ENCODE peak calls at places on chromosomes 6 and 20, in ten cellular contexts. K, L, W, X, S, Z, B, D, U and H are unnamed samples.

GRCh38 chr6:11732036-11732545 is 46.5 kb downstream of the ADTRP start:
- DNase-seq in B (peak; percentile 51), D (no peak), U (no peak), S (peak; percentile 2), K (peak; percentile 55), Z (peak; percentile 80), W (peak; percentile 80), L (no peak), X (no peak), H (peak; percentile 97)

GRCh38 chr20:8532169-8532568 is 400.1 kb downstream of the PLCB1 start:
- DNase-seq in D (no peak), S (no peak), Z (no peak), U (no peak), W (no peak), L (no peak), X (no peak), K (no peak), B (no peak), H (no peak)

GRCh38 chr20:38804682-38805501 is 605 bp upstream of the PPP1R16B start:
- DNase-seq in U (no peak), L (peak; percentile 74), K (no peak), D (peak; percentile 27), B (peak; percentile 40), W (peak; percentile 86), X (no peak), S (no peak), Z (peak; percentile 51), H (no peak)

GRCh38 chr6:149903938-149904611 is 6.2 kb upstream of the RAET1E start:
- DNase-seq in U (no peak), K (no peak), X (no peak), D (peak; percentile 14), L (peak; percentile 64), Z (no peak), B (no peak), W (no peak), S (no peak), H (no peak)

GRCh38 chr6:109322825-109323580 is 59.3 kb downstream of the CD164 start:
- DNase-seq in S (no peak), X (no peak), B (no peak), Z (peak; percentile 71), U (no peak), K (no peak), L (no peak), D (no peak), W (no peak), H (no peak)

GRCh38 chr20:17646209-17646717 is 35.8 kb downstream of the RRBP1 start:
- DNase-seq in S (peak; percentile 37), X (no peak), K (no peak), U (no peak), L (no peak), W (no peak), B (no peak), Z (peak; percentile 22), D (no peak), H (no peak)

GRCh38 chr20:1204547-1204946 is 1.3 kb downstream of the C20orf202 start:
- DNase-seq in X (no peak), U (no peak), S (no peak), L (no peak), W (no peak), B (no peak), Z (no peak), D (no peak), K (no peak), H (no peak)

GRCh38 chr6:143581835-143582480 is 70.4 kb upstream of the FUCA2 start:
- DNase-seq in U (peak; percentile 63), D (no peak), W (no peak), B (peak; percentile 86), Z (no peak), L (no peak), S (peak; percentile 68), X (no peak), K (no peak), H (peak; percentile 66)

GRCh38 chr20:62742979-62743776 is 34.5 kb downstream of the NTSR1 start:
- DNase-seq in Z (peak; percentile 34), K (peak; percentile 63), W (no peak), D (no peak), U (no peak), X (no peak), S (no peak), L (no peak), B (no peak), H (no peak)

GRCh38 chr20:49408705-49409104 is 73.8 kb downstream of the KCNB1 start:
- DNase-seq in L (no peak), B (no peak), Z (no peak), K (no peak), W (no peak), S (no peak), U (no peak), X (no peak), D (no peak), H (no peak)

GRCh38 chr20:48640871-48641270 is 186.9 kb downstream of the PREX1 start:
- DNase-seq in X (no peak), U (no peak), L (no peak), S (no peak), K (no peak), D (no peak), W (no peak), B (no peak), Z (no peak), H (no peak)

GRCh38 chr6:4134841-4135664 is at the start of gene ECI2:
- DNase-seq in W (peak; percentile 81), K (peak; percentile 54), Z (peak; percentile 86), B (no peak), S (no peak), L (peak; percentile 77), X (no peak), D (no peak), U (peak; percentile 48), H (peak; percentile 62)

DNA sequence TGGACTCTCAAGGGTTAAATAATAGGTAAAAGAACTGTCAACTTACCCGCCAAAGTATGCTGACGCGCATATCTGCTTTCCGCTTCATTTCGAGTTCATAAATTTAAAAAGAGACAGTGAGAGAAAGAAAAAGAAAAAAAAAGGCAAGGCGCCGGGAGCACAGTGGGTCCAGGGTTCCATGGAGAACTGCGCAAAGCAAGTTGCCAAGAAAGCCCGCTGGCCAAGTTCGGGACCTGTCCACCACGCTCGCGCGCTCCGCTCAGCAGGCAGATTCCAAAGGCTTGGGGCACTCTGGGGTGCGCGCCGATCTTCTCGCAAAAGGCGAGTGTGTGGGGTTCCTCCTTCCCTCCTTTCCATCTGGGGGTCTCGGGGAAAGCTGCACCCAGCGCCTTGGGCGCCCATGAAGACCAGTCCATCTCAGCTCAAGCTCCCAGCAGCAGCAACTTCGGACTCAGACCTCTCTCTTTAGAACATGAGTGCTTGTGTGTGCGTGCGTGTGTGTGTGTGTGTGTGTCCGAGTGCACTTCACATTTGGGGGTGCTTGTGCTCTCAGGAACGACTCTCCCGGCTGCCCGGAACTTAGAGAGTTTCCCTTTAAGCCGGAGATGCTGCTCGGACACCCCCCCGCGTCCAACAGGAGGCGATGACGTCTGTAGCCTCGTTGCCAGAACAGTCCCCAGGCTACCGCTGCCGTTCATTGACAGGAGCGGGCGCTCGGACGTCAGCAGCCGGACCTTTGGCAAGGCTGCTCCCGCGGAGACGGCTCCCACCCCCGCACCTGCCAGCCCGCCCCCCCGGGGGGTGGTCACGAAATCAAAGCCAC is 180.0 kb downstream of the TBXT start:
- DNase-seq in X (no peak), B (peak; percentile 96), Z (no peak), S (peak; percentile 91), K (peak; percentile 85), U (no peak), W (no peak), L (peak; percentile 85), D (no peak), H (peak; percentile 69)
- H3K4me3 ChIP-seq in X (peak overlapping the region; percentile 64), B (peak overlapping the region; percentile 49), Z (peak overlapping the region; percentile 29), S (peak overlapping the region; percentile 58), K (peak overlapping the region; percentile 54), U (no peak overlapping the region), W (no peak overlapping the region), L (peak overlapping the region; percentile 30), D (peak overlapping the region; percentile 19), H (peak overlapping the region; percentile 64)

GRCh38 chr6:101401792-101402617 is 8.5 kb downstream of the GRIK2 start:
- DNase-seq in Z (no peak), L (peak; percentile 89), U (no peak), S (no peak), B (peak; percentile 20), X (no peak), D (no peak), W (no peak), K (no peak), H (peak; percentile 23)
- H3K4me3 ChIP-seq in Z (no peak overlapping the region), L (peak overlapping the region; percentile 46), U (no peak overlapping the region), S (peak overlapping the region; percentile 27), B (peak overlapping the region; percentile 30), X (no peak overlapping the region), D (no peak overlapping the region), W (no peak overlapping the region), K (peak overlapping the region; percentile 47), H (peak overlapping the region; percentile 50)

GRCh38 chr6:162852810-162853577 is 125.2 kb downstream of the PACRG start:
- DNase-seq in D (no peak), W (no peak), L (peak; percentile 42), S (no peak), K (no peak), Z (no peak), X (no peak), B (no peak), U (no peak), H (no peak)

GRCh38 chr6:162854228-162854627 is 126.5 kb downstream of the PACRG start:
- DNase-seq in U (no peak), X (no peak), S (no peak), K (no peak), Z (no peak), L (no peak), D (no peak), W (no peak), B (no peak), H (no peak)

GRCh38 chr6:162856885-162857284 is 129.1 kb downstream of the PACRG start:
- DNase-seq in Z (no peak), K (peak; percentile 56), W (no peak), X (peak; percentile 57), U (peak; percentile 66), B (peak; percentile 89), L (peak; percentile 73), S (peak; percentile 83), D (no peak), H (peak; percentile 82)

GRCh38 chr6:162854734-162855191 is 127.0 kb downstream of the PACRG start:
- DNase-seq in D (no peak), S (no peak), U (no peak), K (no peak), W (no peak), B (no peak), L (no peak), Z (no peak), X (no peak), H (no peak)

DNA sequence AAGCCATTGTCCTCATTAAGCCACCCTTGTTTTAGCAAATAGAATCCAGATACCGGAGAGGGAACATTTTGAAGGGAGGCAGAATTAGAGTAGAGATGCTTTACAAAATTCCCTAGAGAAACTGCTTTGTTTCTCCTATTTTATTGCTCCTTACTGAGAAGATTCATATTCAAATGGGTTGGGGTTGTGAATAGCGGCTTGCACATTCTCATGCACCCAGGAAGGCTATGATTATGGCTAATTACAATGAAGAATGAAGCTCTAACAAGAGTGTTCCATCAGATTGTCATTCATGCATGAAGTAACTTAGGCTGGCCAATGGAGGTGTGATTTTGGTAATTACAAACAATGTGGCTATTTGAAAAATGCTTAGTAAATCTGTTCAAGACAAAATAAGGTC is 129.5 kb downstream of the PACRG start:
- DNase-seq in K (no peak), S (no peak), W (no peak), X (no peak), U (no peak), B (no peak), Z (no peak), D (no peak), L (no peak), H (no peak)
- H3K4me3 ChIP-seq in K (peak overlapping the region; percentile 30), S (peak overlapping the region; percentile 33), W (no peak overlapping the region), X (peak overlapping the region; percentile 42), U (peak overlapping the region; percentile 50), B (no peak overlapping the region), Z (no peak overlapping the region), D (no peak overlapping the region), L (no peak overlapping the region), H (peak overlapping the region; percentile 29)

GRCh38 chr6:39240155-39240757 is 11.0 kb upstream of the KCNK5 start:
- DNase-seq in D (no peak), L (no peak), S (no peak), U (no peak), X (no peak), K (no peak), B (no peak), Z (no peak), W (no peak), H (no peak)
- H3K4me3 ChIP-seq in D (no peak overlapping the region), L (no peak overlapping the region), S (no peak overlapping the region), U (no peak overlapping the region), X (no peak overlapping the region), K (no peak overlapping the region), B (no peak overlapping the region), Z (no peak overlapping the region), W (no peak overlapping the region), H (no peak overlapping the region)